ENCODE peak calls at places on chromosomes 13 and 19, in five cellular contexts. Y is HCT116, T is GM23248, I is cardiac muscle cell, N is psoas muscle. K is an unnamed sample.

GRCh38 chr19:29783627-29784190 is 28.1 kb upstream of the CCNE1 start:
- DNase-seq in Y (no peak), T (no peak), I (no peak), N (no peak), K (no peak)

GRCh38 chr13:75902166-75903104 is 266.3 kb downstream of the LMO7 start:
- DNase-seq in Y (no peak), T (no peak), I (no peak), N (no peak), K (no peak)

GRCh38 chr13:19634129-19634740 is 776 bp downstream of the MPHOSPH8 start:
- DNase-seq in Y (no peak), T (peak; percentile 74), I (peak; percentile 33), N (no peak), K (no peak)

GRCh38 chr13:75222031-75222430 is 259.9 kb downstream of the TBC1D4 start:
- DNase-seq in Y (no peak), T (peak; percentile 74), I (no peak), N (no peak), K (no peak)

GRCh38 chr19:45069056-45069455 is 7.2 kb downstream of the ZNF296 start:
- DNase-seq in Y (no peak), T (peak; percentile 43), I (no peak), N (no peak), K (no peak)

GRCh38 chr19:55581828-55582223 is 1.2 kb upstream of the ZNF579 start:
- DNase-seq in Y (no peak), T (peak; percentile 14), I (no peak), N (no peak), K (no peak)

GRCh38 chr13:31767175-31767900 is 28.0 kb downstream of the RXFP2 start:
- DNase-seq in Y (no peak), T (peak; percentile 88), I (no peak), N (no peak), K (no peak)

GRCh38 chr13:66700336-66700735 is 529.8 kb downstream of the PCDH9 start:
- DNase-seq in Y (no peak), T (no peak), I (no peak), N (no peak), K (no peak)

GRCh38 chr13:42883142-42883541 is 101.8 kb downstream of the FAM216B start:
- DNase-seq in Y (no peak), T (peak; percentile 38), I (no peak), N (no peak), K (no peak)

GRCh38 chr19:46955813-46956371 is 63.7 kb upstream of the NPAS1 start:
- DNase-seq in Y (no peak), T (no peak), I (no peak), N (no peak), K (no peak)

GRCh38 chr19:16197188-16197621 is 506 bp upstream of the AP1M1 start:
- DNase-seq in Y (no peak), T (peak; percentile 96), I (no peak), N (no peak), K (no peak)

GRCh38 chr13:24215732-24216131 is 55.2 kb downstream of the SPATA13 start:
- DNase-seq in Y (no peak), T (peak; percentile 69), I (no peak), N (no peak), K (no peak)

GRCh38 chr19:18446811-18447359 is 9.0 kb upstream of the ISYNA1 start:
- DNase-seq in Y (no peak), T (no peak), I (no peak), N (no peak), K (no peak)

GRCh38 chr19:58334691-58335249 is 8.0 kb downstream of the ZSCAN22 start:
- DNase-seq in Y (no peak), T (no peak), I (no peak), N (no peak), K (no peak)

GRCh38 chr13:21501709-21502108 is 42.6 kb upstream of the ZDHHC20 start:
- DNase-seq in Y (no peak), T (no peak), I (no peak), N (no peak), K (no peak)

GRCh38 chr13:73936001-73936400 is 198.2 kb downstream of the KLF12 start:
- DNase-seq in Y (no peak), T (no peak), I (no peak), N (no peak), K (no peak)

GRCh38 chr19:58067240-58067912 is 8.3 kb downstream of the ZNF135 start:
- DNase-seq in Y (no peak), T (peak; percentile 19), I (no peak), N (no peak), K (no peak)

GRCh38 chr13:84032116-84032515 is 149.8 kb upstream of the SLITRK1 start:
- DNase-seq in Y (no peak), T (no peak), I (no peak), N (no peak), K (no peak)

GRCh38 chr19:18815673-18816072 is 16.1 kb upstream of the UPF1 start:
- DNase-seq in Y (no peak), T (no peak), I (no peak), N (no peak), K (no peak)

GRCh38 chr19:8147579-8147978 is 1.8 kb downstream of the FBN3 start:
- DNase-seq in Y (no peak), T (no peak), I (no peak), N (no peak), K (no peak)

GRCh38 chr19:11111771-11112144 is 22.5 kb downstream of the LDLR start:
- DNase-seq in Y (no peak), T (no peak), I (no peak), N (no peak), K (no peak)

GRCh38 chr19:2041436-2041685 is 9.7 kb downstream of the MKNK2 start:
- DNase-seq in Y (no peak), T (no peak), I (no peak), N (no peak), K (no peak)

GRCh38 chr19:14550201-14550754 is 20.9 kb downstream of the TECR start:
- DNase-seq in Y (no peak), T (no peak), I (no peak), N (no peak), K (no peak)

GRCh38 chr13:99356216-99357089 is 49.3 kb upstream of the GPR183 start:
- DNase-seq in Y (no peak), T (peak; percentile 17), I (no peak), N (no peak), K (peak; percentile 82)

GRCh38 chr13:77544365-77544764 is 8.9 kb downstream of the SCEL start:
- DNase-seq in Y (no peak), T (peak; percentile 17), I (peak; percentile 14), N (peak; percentile 58), K (no peak)

GRCh38 chr19:8610041-8610927 is at the start of gene ADAMTS10:
- DNase-seq in Y (no peak), T (peak; percentile 62), I (peak; percentile 69), N (peak; percentile 47), K (peak; percentile 58)

GRCh38 chr13:101205408-101205807 is 210.9 kb downstream of the NALCN start:
- DNase-seq in Y (no peak), T (no peak), I (no peak), N (no peak), K (no peak)

GRCh38 chr19:44624840-44625354 is 11.5 kb downstream of the IGSF23 start:
- DNase-seq in Y (no peak), T (no peak), I (no peak), N (no peak), K (no peak)

GRCh38 chr13:112962911-112963625 is 5.9 kb upstream of the MCF2L start:
- DNase-seq in Y (no peak), T (no peak), I (no peak), N (no peak), K (no peak)

GRCh38 chr13:19910336-19911072 is 47.1 kb upstream of the ZMYM5 start:
- DNase-seq in Y (peak; percentile 43), T (peak; percentile 68), I (no peak), N (no peak), K (no peak)

GRCh38 chr13:110646442-110647364 is 31.4 kb downstream of the NAXD start:
- DNase-seq in Y (no peak), T (no peak), I (no peak), N (no peak), K (no peak)

GRCh38 chr19:30327331-30327730 is 44.9 kb upstream of the ZNF536 start:
- DNase-seq in Y (no peak), T (no peak), I (no peak), N (no peak), K (no peak)

GRCh38 chr19:11887247-11887617 is 350 bp upstream of the ZNF69 start:
- DNase-seq in Y (no peak), T (peak; percentile 70), I (no peak), N (no peak), K (no peak)

GRCh38 chr19:28569132-28570114 is 643.5 kb downstream of the UQCRFS1 start:
- DNase-seq in Y (no peak), T (no peak), I (no peak), N (no peak), K (no peak)
- H3K4me3 ChIP-seq in Y (no peak overlapping the region), T (no peak overlapping the region), I (no peak overlapping the region), N (no peak overlapping the region), K (no peak overlapping the region)

GRCh38 chr19:51084505-51084904 is 1.8 kb upstream of the KLK14 start:
- DNase-seq in Y (no peak), T (no peak), I (no peak), N (no peak), K (no peak)
- H3K4me1 ChIP-seq in Y (no peaks in the 10 kb centered on the region), T (no peaks in the 10 kb centered on the region), I (no peaks in the 10 kb centered on the region), N (no peaks in the 10 kb centered on the region), K (no peaks in the 10 kb centered on the region)

DNA sequence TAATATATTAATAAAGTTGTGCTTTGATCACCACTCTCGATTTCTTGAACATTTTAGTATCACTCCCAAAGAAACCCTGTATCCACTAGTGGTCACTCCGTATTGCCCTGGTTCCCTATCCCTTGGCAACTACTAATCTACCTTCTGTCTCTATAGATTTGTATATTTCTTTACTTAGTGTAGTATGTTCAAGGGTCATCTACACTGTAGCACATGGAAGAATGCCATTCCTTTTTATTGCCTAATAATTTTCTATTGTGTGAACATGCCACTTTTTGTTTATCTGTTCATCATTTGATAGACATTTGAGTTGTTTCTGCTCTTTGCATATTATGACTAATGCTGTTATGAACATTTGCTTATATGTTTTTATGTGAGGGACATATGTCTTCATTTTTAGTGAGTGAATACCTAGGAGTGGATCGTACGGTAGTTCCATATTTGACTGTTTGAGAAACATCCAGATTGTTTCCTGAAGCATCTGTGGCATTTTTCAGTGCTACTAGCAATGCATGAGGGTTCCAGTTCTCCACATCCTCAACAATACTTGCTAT is 254.0 kb downstream of the GPC6 start:
- DNase-seq in Y (no peak), T (no peak), I (no peak), N (no peak), K (no peak)
- H3K27ac ChIP-seq in Y (no peak overlapping the region), T (no peak overlapping the region), I (no peak overlapping the region), N (no peak overlapping the region), K (no peak overlapping the region)

DNA sequence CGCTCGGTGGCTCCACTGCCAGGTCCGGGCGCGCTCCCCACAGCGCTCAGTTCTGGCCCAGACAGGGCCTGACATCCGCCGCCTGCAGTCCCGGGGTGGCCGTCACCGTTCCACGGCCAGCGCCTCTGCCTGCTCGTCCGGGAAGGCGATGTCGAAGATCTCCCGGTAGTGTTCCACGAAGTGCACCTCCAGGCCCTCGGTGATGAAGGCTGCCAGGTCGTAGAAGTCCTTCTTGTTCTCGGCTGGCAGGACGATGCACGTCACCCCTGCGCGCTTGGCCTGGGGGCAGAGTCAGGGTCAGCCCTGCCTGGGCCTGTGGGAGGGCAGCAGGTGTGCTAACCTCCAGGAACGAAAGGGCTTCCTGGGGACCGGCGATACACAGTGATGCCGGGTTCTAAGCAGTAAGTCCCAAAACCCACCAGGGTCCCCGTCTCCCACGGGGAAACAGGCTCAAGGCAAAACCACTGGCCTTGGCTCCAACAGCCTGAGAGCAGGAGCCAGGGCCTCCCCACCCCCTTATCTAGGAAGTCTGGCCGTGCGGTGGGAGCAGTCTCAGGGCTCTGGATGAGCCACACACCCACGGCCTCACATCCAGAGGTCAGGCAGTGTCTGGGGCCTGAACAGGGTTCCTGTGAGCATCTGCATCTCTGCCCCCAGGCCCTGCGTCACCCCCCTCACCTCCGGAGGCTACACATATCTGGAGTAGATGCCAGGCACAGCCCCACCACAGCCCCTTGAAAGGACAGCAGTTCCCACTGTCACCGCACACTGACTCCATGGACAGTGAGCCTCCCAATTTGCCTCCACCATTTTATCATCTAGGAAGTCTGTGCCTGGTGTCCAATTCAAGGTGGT is 2.1 kb downstream of the RPL36 start:
- DNase-seq in Y (no peak), T (peak; percentile 69), I (no peak), N (no peak), K (no peak)
- H3K4me3 ChIP-seq in Y (peak overlapping the region; percentile 99), T (peak overlapping the region; percentile 84), I (peak overlapping the region; percentile 69), N (peak overlapping the region; percentile 97), K (no peak overlapping the region)

K was measured in naive thymus-derived CD4-positive, alpha-beta T cell.